ENCODE peak calls at places on chromosomes 4 and X, in six cellular contexts. One of them, this sample, is unnamed.

GRCh38 chrX:135484636-135485289 is 35.7 kb upstream of the INTS6L start:
- DNase-seq in fibroblast of mammary gland: peak
- DNase-seq in adrenal gland: peak
- DNase-seq in astrocyte of the spinal cord: peak
- DNase-seq in IMR-90: peak
- DNase-seq in GM13976: peak
- DNase-seq in this sample: no peak

GRCh38 chr4:40264995-40265909 is 68.4 kb downstream of the RHOH start:
- DNase-seq in fibroblast of mammary gland: no peak
- DNase-seq in adrenal gland: no peak
- DNase-seq in astrocyte of the spinal cord: peak
- DNase-seq in IMR-90: no peak
- DNase-seq in GM13976: no peak
- DNase-seq in this sample: peak

GRCh38 chrX:121642415-121642814 is 595.0 kb downstream of the GLUD2 start:
- DNase-seq in fibroblast of mammary gland: peak
- DNase-seq in adrenal gland: no peak
- DNase-seq in astrocyte of the spinal cord: peak
- DNase-seq in IMR-90: no peak
- DNase-seq in GM13976: no peak
- DNase-seq in this sample: no peak

GRCh38 chr4:12296366-12296765 is 867.7 kb upstream of the HS3ST1 start:
- DNase-seq in fibroblast of mammary gland: no peak
- DNase-seq in adrenal gland: no peak
- DNase-seq in astrocyte of the spinal cord: no peak
- DNase-seq in IMR-90: no peak
- DNase-seq in GM13976: no peak
- DNase-seq in this sample: no peak

GRCh38 chrX:51461053-51462050 is 35.0 kb downstream of the NUDT11 start:
- DNase-seq in fibroblast of mammary gland: peak
- DNase-seq in adrenal gland: peak
- DNase-seq in astrocyte of the spinal cord: peak
- DNase-seq in IMR-90: peak
- DNase-seq in GM13976: peak
- DNase-seq in this sample: peak

GRCh38 chr4:47531241-47531953 is 46.3 kb downstream of the ATP10D start:
- DNase-seq in fibroblast of mammary gland: peak
- DNase-seq in adrenal gland: peak
- DNase-seq in astrocyte of the spinal cord: peak
- DNase-seq in IMR-90: peak
- DNase-seq in GM13976: peak
- DNase-seq in this sample: no peak

GRCh38 chr4:7668282-7668681 is 233.6 kb upstream of the PSAPL1 start:
- DNase-seq in fibroblast of mammary gland: no peak
- DNase-seq in adrenal gland: no peak
- DNase-seq in astrocyte of the spinal cord: no peak
- DNase-seq in IMR-90: no peak
- DNase-seq in GM13976: no peak
- DNase-seq in this sample: no peak

GRCh38 chr4:74757136-74757535 is 37.2 kb downstream of the BTC start:
- DNase-seq in fibroblast of mammary gland: no peak
- DNase-seq in adrenal gland: no peak
- DNase-seq in astrocyte of the spinal cord: no peak
- DNase-seq in IMR-90: no peak
- DNase-seq in GM13976: no peak
- DNase-seq in this sample: no peak

GRCh38 chr4:74262522-74262921 is 45.7 kb upstream of the EPGN start:
- DNase-seq in fibroblast of mammary gland: no peak
- DNase-seq in adrenal gland: no peak
- DNase-seq in astrocyte of the spinal cord: no peak
- DNase-seq in IMR-90: no peak
- DNase-seq in GM13976: no peak
- DNase-seq in this sample: no peak

GRCh38 chr4:67885727-67886126 is 1.9 kb upstream of the TMPRSS11D start:
- DNase-seq in fibroblast of mammary gland: peak
- DNase-seq in adrenal gland: no peak
- DNase-seq in astrocyte of the spinal cord: peak
- DNase-seq in IMR-90: peak
- DNase-seq in GM13976: no peak
- DNase-seq in this sample: no peak

GRCh38 chrX:87517571-87518141 is at the start of gene KLHL4:
- DNase-seq in fibroblast of mammary gland: peak
- DNase-seq in adrenal gland: peak
- DNase-seq in astrocyte of the spinal cord: peak
- DNase-seq in IMR-90: peak
- DNase-seq in GM13976: no peak
- DNase-seq in this sample: peak

GRCh38 chrX:57929373-57929772 is 19.1 kb upstream of the ZXDA start:
- DNase-seq in fibroblast of mammary gland: peak
- DNase-seq in adrenal gland: no peak
- DNase-seq in astrocyte of the spinal cord: no peak
- DNase-seq in IMR-90: peak
- DNase-seq in GM13976: no peak
- DNase-seq in this sample: no peak

GRCh38 chr4:166501941-166502382 is 628.9 kb downstream of the TLL1 start:
- DNase-seq in fibroblast of mammary gland: peak
- DNase-seq in adrenal gland: peak
- DNase-seq in astrocyte of the spinal cord: no peak
- DNase-seq in IMR-90: no peak
- DNase-seq in GM13976: peak
- DNase-seq in this sample: peak

GRCh38 chrX:84187501-84188319 is at the start of gene RPS6KA6:
- DNase-seq in fibroblast of mammary gland: peak
- DNase-seq in adrenal gland: peak
- DNase-seq in astrocyte of the spinal cord: peak
- DNase-seq in IMR-90: peak
- DNase-seq in GM13976: peak
- DNase-seq in this sample: peak

GRCh38 chrX:137428777-137429564 is 137.0 kb upstream of the ZIC3 start:
- DNase-seq in fibroblast of mammary gland: no peak
- DNase-seq in adrenal gland: no peak
- DNase-seq in astrocyte of the spinal cord: no peak
- DNase-seq in IMR-90: no peak
- DNase-seq in GM13976: no peak
- DNase-seq in this sample: peak

GRCh38 chr4:186248643-186249042 is 17.3 kb upstream of the F11 start:
- DNase-seq in fibroblast of mammary gland: no peak
- DNase-seq in adrenal gland: no peak
- DNase-seq in astrocyte of the spinal cord: no peak
- DNase-seq in IMR-90: no peak
- DNase-seq in GM13976: no peak
- DNase-seq in this sample: no peak

GRCh38 chrX:70969635-70970481 is 39.0 kb upstream of the SLC7A3 start:
- DNase-seq in fibroblast of mammary gland: no peak
- DNase-seq in adrenal gland: no peak
- DNase-seq in astrocyte of the spinal cord: no peak
- DNase-seq in IMR-90: no peak
- DNase-seq in GM13976: no peak
- DNase-seq in this sample: no peak

GRCh38 chrX:107542500-107542899 is 85.8 kb upstream of the PRPS1 start:
- DNase-seq in fibroblast of mammary gland: peak
- DNase-seq in adrenal gland: no peak
- DNase-seq in astrocyte of the spinal cord: peak
- DNase-seq in IMR-90: peak
- DNase-seq in GM13976: no peak
- DNase-seq in this sample: no peak

GRCh38 chr4:11765849-11766453 is 337.3 kb upstream of the HS3ST1 start:
- DNase-seq in fibroblast of mammary gland: peak
- DNase-seq in adrenal gland: peak
- DNase-seq in astrocyte of the spinal cord: peak
- DNase-seq in IMR-90: peak
- DNase-seq in GM13976: no peak
- DNase-seq in this sample: peak

GRCh38 chrX:15973299-15973698 is 118.7 kb upstream of the AP1S2 start:
- DNase-seq in fibroblast of mammary gland: peak
- DNase-seq in adrenal gland: peak
- DNase-seq in astrocyte of the spinal cord: peak
- DNase-seq in IMR-90: peak
- DNase-seq in GM13976: peak
- DNase-seq in this sample: no peak

GRCh38 chr4:3229964-3230363 is 19.0 kb upstream of the MSANTD1 start:
- DNase-seq in fibroblast of mammary gland: no peak
- DNase-seq in adrenal gland: no peak
- DNase-seq in astrocyte of the spinal cord: no peak
- DNase-seq in IMR-90: no peak
- DNase-seq in GM13976: no peak
- DNase-seq in this sample: no peak

GRCh38 chrX:118823263-118824172 is at the start of gene ZCCHC12:
- DNase-seq in fibroblast of mammary gland: peak
- DNase-seq in adrenal gland: peak
- DNase-seq in astrocyte of the spinal cord: peak
- DNase-seq in IMR-90: peak
- DNase-seq in GM13976: peak
- DNase-seq in this sample: peak

GRCh38 chr4:3352505-3352904 is 59.7 kb downstream of the RGS12 start:
- DNase-seq in fibroblast of mammary gland: no peak
- DNase-seq in adrenal gland: no peak
- DNase-seq in astrocyte of the spinal cord: no peak
- DNase-seq in IMR-90: no peak
- DNase-seq in GM13976: no peak
- DNase-seq in this sample: no peak

GRCh38 chr4:41538887-41539498 is 1.0 kb downstream of the LIMCH1 start:
- DNase-seq in fibroblast of mammary gland: no peak
- DNase-seq in adrenal gland: peak
- DNase-seq in astrocyte of the spinal cord: no peak
- DNase-seq in IMR-90: no peak
- DNase-seq in GM13976: no peak
- DNase-seq in this sample: no peak

GRCh38 chrX:5730561-5730960 is 498.1 kb downstream of the NLGN4X start:
- DNase-seq in fibroblast of mammary gland: no peak
- DNase-seq in adrenal gland: no peak
- DNase-seq in astrocyte of the spinal cord: peak
- DNase-seq in IMR-90: no peak
- DNase-seq in GM13976: no peak
- DNase-seq in this sample: no peak

GRCh38 chr4:15961778-15962510 is 1.0 kb downstream of the FGFBP2 start:
- DNase-seq in fibroblast of mammary gland: no peak
- DNase-seq in adrenal gland: no peak
- DNase-seq in astrocyte of the spinal cord: no peak
- DNase-seq in IMR-90: no peak
- DNase-seq in GM13976: no peak
- DNase-seq in this sample: no peak

GRCh38 chrX:13752646-13753045 is 18.1 kb downstream of the OFD1 start:
- DNase-seq in fibroblast of mammary gland: no peak
- DNase-seq in adrenal gland: no peak
- DNase-seq in astrocyte of the spinal cord: no peak
- DNase-seq in IMR-90: no peak
- DNase-seq in GM13976: peak
- DNase-seq in this sample: no peak

GRCh38 chrX:105648732-105649131 is 173.6 kb upstream of the NRK start:
- DNase-seq in fibroblast of mammary gland: no peak
- DNase-seq in adrenal gland: no peak
- DNase-seq in astrocyte of the spinal cord: no peak
- DNase-seq in IMR-90: no peak
- DNase-seq in GM13976: no peak
- DNase-seq in this sample: no peak

GRCh38 chr4:6538586-6538985 is 36.4 kb upstream of the MAN2B2 start:
- DNase-seq in fibroblast of mammary gland: no peak
- DNase-seq in adrenal gland: no peak
- DNase-seq in astrocyte of the spinal cord: no peak
- DNase-seq in IMR-90: no peak
- DNase-seq in GM13976: no peak
- DNase-seq in this sample: no peak

GRCh38 chr4:123060039-123060770 is 137.8 kb upstream of the NUDT6 start:
- DNase-seq in fibroblast of mammary gland: no peak
- DNase-seq in adrenal gland: no peak
- DNase-seq in astrocyte of the spinal cord: no peak
- DNase-seq in IMR-90: no peak
- DNase-seq in GM13976: no peak
- DNase-seq in this sample: no peak

GRCh38 chr4:26859762-26860156 is 882 bp upstream of the STIM2 start:
- DNase-seq in fibroblast of mammary gland: no peak
- DNase-seq in adrenal gland: no peak
- DNase-seq in astrocyte of the spinal cord: no peak
- DNase-seq in IMR-90: no peak
- DNase-seq in GM13976: no peak
- DNase-seq in this sample: no peak

DNA sequence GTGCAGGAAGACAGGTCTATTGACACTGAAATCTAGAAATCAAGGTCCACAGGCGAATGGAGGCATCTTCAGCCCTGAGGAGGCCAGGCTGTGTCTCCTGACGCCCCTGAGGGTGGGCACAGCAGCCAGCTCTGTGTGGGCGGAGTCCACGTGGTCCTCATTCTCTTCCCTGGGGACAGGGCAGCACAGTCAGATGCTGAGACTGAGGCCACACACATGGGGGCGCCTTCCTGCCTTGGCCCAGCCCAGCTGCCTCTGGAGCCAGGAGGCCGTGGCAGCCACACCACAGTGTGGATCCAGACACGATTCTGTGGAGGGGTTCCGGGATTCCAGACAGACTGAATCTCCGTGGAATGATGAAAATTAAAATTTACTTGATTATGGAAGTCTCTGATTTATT is 20.8 kb downstream of the FGFR3 start:
- DNase-seq in fibroblast of mammary gland: peak
- DNase-seq in adrenal gland: no peak
- DNase-seq in astrocyte of the spinal cord: no peak
- DNase-seq in IMR-90: no peak
- DNase-seq in GM13976: no peak
- DNase-seq in this sample: no peak
- TF ChIP-seq CTCF in fibroblast of mammary gland: no peak
- TF ChIP-seq CTCF in adrenal gland: no peak
- TF ChIP-seq CTCF in astrocyte of the spinal cord: peak
- TF ChIP-seq CTCF in IMR-90: peak
- TF ChIP-seq CTCF in GM13976: peak
- TF ChIP-seq CTCF in this sample: no peak

GRCh38 chr4:112942077-112942476 is 107.4 kb upstream of the ANK2 start:
- DNase-seq in fibroblast of mammary gland: no peak
- DNase-seq in adrenal gland: no peak
- DNase-seq in astrocyte of the spinal cord: no peak
- DNase-seq in IMR-90: no peak
- DNase-seq in GM13976: no peak
- DNase-seq in this sample: no peak
- TF ChIP-seq CTCF in fibroblast of mammary gland: no peak
- TF ChIP-seq CTCF in adrenal gland: no peak
- TF ChIP-seq CTCF in astrocyte of the spinal cord: no peak
- TF ChIP-seq CTCF in IMR-90: no peak
- TF ChIP-seq CTCF in GM13976: no peak
- TF ChIP-seq CTCF in this sample: no peak

DNA sequence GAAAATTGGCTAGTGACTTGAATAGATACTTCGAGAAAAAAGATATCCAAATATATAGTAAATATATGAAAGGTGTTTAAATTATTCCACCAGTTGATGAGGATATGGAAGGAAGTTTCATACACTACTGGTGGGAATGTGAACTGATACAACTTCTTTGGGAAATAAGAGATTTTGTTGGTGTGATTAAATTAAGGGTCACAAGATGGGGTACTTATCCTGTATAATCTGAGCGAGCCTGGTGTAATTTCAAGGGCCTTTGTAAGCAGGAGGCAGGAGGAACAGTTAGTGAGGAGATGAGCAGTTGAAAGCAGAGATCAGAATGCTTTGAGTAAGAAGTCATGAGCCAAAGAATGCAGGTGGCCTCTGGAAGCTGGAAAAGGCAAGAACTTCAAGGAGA is 192.2 kb downstream of the KCTD8 start:
- DNase-seq in fibroblast of mammary gland: no peak
- DNase-seq in adrenal gland: no peak
- DNase-seq in astrocyte of the spinal cord: no peak
- DNase-seq in IMR-90: no peak
- DNase-seq in GM13976: no peak
- DNase-seq in this sample: no peak
- TF ChIP-seq CTCF in fibroblast of mammary gland: no peak
- TF ChIP-seq CTCF in adrenal gland: no peak
- TF ChIP-seq CTCF in astrocyte of the spinal cord: no peak
- TF ChIP-seq CTCF in IMR-90: no peak
- TF ChIP-seq CTCF in GM13976: no peak
- TF ChIP-seq CTCF in this sample: peak

GRCh38 chrX:49155900-49156837 is 6.4 kb upstream of the MAGIX start:
- DNase-seq in fibroblast of mammary gland: peak
- DNase-seq in adrenal gland: peak
- DNase-seq in astrocyte of the spinal cord: peak
- DNase-seq in IMR-90: peak
- DNase-seq in GM13976: peak
- DNase-seq in this sample: peak
- TF ChIP-seq CTCF in fibroblast of mammary gland: no peak
- TF ChIP-seq CTCF in adrenal gland: peak
- TF ChIP-seq CTCF in astrocyte of the spinal cord: peak
- TF ChIP-seq CTCF in IMR-90: peak
- TF ChIP-seq CTCF in GM13976: peak
- TF ChIP-seq CTCF in this sample: peak